ENCODE peak calls at places on chromosome 12, in eight cellular contexts. P is ELF-1; W is fibroblast of mammary gland; U is caudate nucleus; B is stimulated activated CD4-positive, alpha-beta T cell treated with anti-CD3 and anti-CD28 coated beads, TNF-alpha, amount 100 ng/mL, for 1 hour; R is CD4-positive, alpha-beta T cell; E is retinal pigment epithelial cell; X is T-cell. J is an unnamed sample.

GRCh38 chr12:34407813-34408212 is 385.5 kb downstream of the ALG10 start:
- DNase-seq in E (no peak), U (no peak), P (no peak), R (no peak), X (no peak), W (no peak), B (no peak), J (no peak)

GRCh38 chr12:39972119-39972518 is 133.8 kb downstream of the SLC2A13 start:
- DNase-seq in R (no peak), U (no peak), B (no peak), P (no peak), E (no peak), W (peak; percentile 77), X (no peak), J (no peak)

GRCh38 chr12:29043069-29043468 is 106.0 kb upstream of the FAR2 start:
- DNase-seq in W (peak; percentile 91), P (no peak), B (no peak), U (no peak), E (no peak), R (no peak), X (no peak), J (no peak)

GRCh38 chr12:62647586-62647985 is 181.0 kb downstream of the MON2 start:
- DNase-seq in B (no peak), E (no peak), P (no peak), U (no peak), W (peak; percentile 37), R (no peak), X (no peak), J (no peak)

GRCh38 chr12:27709932-27710591 is 570 bp upstream of the MRPS35 start:
- DNase-seq in W (peak; percentile 68), X (no peak), B (no peak), R (no peak), U (no peak), E (peak; percentile 25), P (no peak), J (no peak)

GRCh38 chr12:64806173-64806572 is 18.3 kb upstream of the TBC1D30 start:
- DNase-seq in P (no peak), E (no peak), W (no peak), R (no peak), B (no peak), U (no peak), X (no peak), J (no peak)

GRCh38 chr12:118271770-118272417 is 100.8 kb downstream of the TAOK3 start:
- DNase-seq in X (no peak), R (no peak), U (no peak), E (no peak), B (no peak), P (peak; percentile 49), W (no peak), J (no peak)

GRCh38 chr12:5243014-5243413 is 188.9 kb upstream of the NTF3 start:
- DNase-seq in P (no peak), W (no peak), U (no peak), E (no peak), X (no peak), B (no peak), R (no peak), J (no peak)

GRCh38 chr12:49624919-49625577 is 1.7 kb downstream of the PRPF40B start:
- DNase-seq in W (peak; percentile 43), R (no peak), P (no peak), E (no peak), B (no peak), U (no peak), X (no peak), J (no peak)

GRCh38 chr12:75087656-75088055 is 122.0 kb downstream of the KCNC2 start:
- DNase-seq in W (peak; percentile 6), B (no peak), E (no peak), R (no peak), U (no peak), P (no peak), X (no peak), J (no peak)